ENCODE peak calls at places on chromosomes 2 and 18, in four cellular contexts. R is transverse colon, T is tibial nerve, D is Peyer's patch. K is an unnamed sample.
A peak's percentile ranks its signal among the peaks of the same experiment; 100 is the strongest.

GRCh38 chr18:54775686-54776085 is 52.6 kb upstream of the RAB27B start:
- DNase-seq in R (no peak), T (no peak), D (no peak), K (no peak)

GRCh38 chr2:181999255-181999654 is 13.6 kb downstream of the PPP1R1C start:
- DNase-seq in R (no peak), T (no peak), D (no peak), K (no peak)

GRCh38 chr2:17059452-17059851 is 393.8 kb upstream of the CYRIA start:
- DNase-seq in R (no peak), T (no peak), D (no peak), K (no peak)

GRCh38 chr2:241894681-241895426 is 25.3 kb downstream of the RTP5 start:
- DNase-seq in R (no peak), T (no peak), D (peak; percentile 40), K (no peak)

GRCh38 chr2:178075006-178075326 is 2.4 kb upstream of the PDE11A start:
- DNase-seq in R (no peak), T (no peak), D (no peak), K (no peak)

GRCh38 chr2:127419448-127420038 is 1.3 kb downstream of the PROC start:
- DNase-seq in R (no peak), T (no peak), D (no peak), K (no peak)

GRCh38 chr2:160703648-160704585 is 210.3 kb upstream of the RBMS1 start:
- DNase-seq in R (peak; percentile 48), T (no peak), D (no peak), K (no peak)

GRCh38 chr2:202072737-202073396 is at the start of gene KIAA2012:
- DNase-seq in R (no peak), T (no peak), D (no peak), K (no peak)

GRCh38 chr2:24220534-24221281 is 45.9 kb downstream of the FAM228A start:
- DNase-seq in R (no peak), T (no peak), D (no peak), K (no peak)

GRCh38 chr2:36540986-36541750 is 56.8 kb downstream of the FEZ2 start:
- DNase-seq in R (no peak), T (no peak), D (no peak), K (no peak)

GRCh38 chr2:144524190-144524957 is 4.5 kb upstream of the ZEB2 start:
- DNase-seq in R (peak; percentile 23), T (no peak), D (peak; percentile 58), K (peak; percentile 26)

GRCh38 chr2:62920070-62920469 is 130.6 kb upstream of the OTX1 start:
- DNase-seq in R (no peak), T (no peak), D (no peak), K (no peak)

GRCh38 chr2:35067420-35067819 is 1288.2 kb upstream of the CRIM1 start:
- DNase-seq in R (no peak), T (no peak), D (no peak), K (no peak)
- H3K4me3 ChIP-seq in R (no peak overlapping the region), T (no peak overlapping the region), D (no peak overlapping the region), K (no peak overlapping the region)

GRCh38 chr2:10297191-10297700 is 5.5 kb upstream of the HPCAL1 start:
- DNase-seq in R (no peak), T (no peak), D (no peak), K (no peak)

GRCh38 chr2:10300997-10301945 is 1.4 kb upstream of the HPCAL1 start:
- DNase-seq in R (peak; percentile 47), T (no peak), D (peak; percentile 70), K (no peak)

GRCh38 chr2:10296142-10296541 is 6.6 kb upstream of the HPCAL1 start:
- DNase-seq in R (no peak), T (no peak), D (no peak), K (no peak)

GRCh38 chr2:10300328-10300920 is 2.3 kb upstream of the HPCAL1 start:
- DNase-seq in R (no peak), T (no peak), D (no peak), K (no peak)

GRCh38 chr2:10297950-10298349 is 4.8 kb upstream of the HPCAL1 start:
- DNase-seq in R (peak; percentile 59), T (peak; percentile 37), D (no peak), K (peak; percentile 57)
- TF ChIP-seq POLR2A in R (no peak), T (no peak), D (no peak), K (no peak)

DNA sequence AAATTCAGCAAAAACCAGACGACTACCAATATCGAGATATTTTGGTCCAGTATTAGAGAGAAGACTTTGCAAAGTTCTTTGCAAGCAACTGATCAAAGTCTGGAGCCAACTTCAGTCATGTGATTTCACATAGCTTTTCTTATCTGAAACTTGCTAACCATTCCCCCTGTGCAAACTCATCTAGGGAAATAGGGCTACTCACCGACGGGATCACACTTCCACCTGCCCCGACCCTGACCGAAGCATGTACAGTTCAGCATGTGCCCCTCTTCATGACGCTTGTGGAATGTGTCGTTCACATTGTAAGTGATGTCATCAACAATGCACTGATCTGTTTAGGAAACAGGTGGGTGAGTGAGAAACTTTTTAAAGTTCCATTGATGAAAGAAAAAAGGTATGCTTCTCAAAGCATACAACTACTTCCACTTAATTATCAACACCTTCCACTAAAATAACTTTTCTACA is 15.4 kb downstream of the FN1 start:
- DNase-seq in R (no peak), T (no peak), D (no peak), K (no peak)
- H3K4me3 ChIP-seq in R (no peak overlapping the region), T (no peak overlapping the region), D (no peak overlapping the region), K (no peak overlapping the region)

DNA sequence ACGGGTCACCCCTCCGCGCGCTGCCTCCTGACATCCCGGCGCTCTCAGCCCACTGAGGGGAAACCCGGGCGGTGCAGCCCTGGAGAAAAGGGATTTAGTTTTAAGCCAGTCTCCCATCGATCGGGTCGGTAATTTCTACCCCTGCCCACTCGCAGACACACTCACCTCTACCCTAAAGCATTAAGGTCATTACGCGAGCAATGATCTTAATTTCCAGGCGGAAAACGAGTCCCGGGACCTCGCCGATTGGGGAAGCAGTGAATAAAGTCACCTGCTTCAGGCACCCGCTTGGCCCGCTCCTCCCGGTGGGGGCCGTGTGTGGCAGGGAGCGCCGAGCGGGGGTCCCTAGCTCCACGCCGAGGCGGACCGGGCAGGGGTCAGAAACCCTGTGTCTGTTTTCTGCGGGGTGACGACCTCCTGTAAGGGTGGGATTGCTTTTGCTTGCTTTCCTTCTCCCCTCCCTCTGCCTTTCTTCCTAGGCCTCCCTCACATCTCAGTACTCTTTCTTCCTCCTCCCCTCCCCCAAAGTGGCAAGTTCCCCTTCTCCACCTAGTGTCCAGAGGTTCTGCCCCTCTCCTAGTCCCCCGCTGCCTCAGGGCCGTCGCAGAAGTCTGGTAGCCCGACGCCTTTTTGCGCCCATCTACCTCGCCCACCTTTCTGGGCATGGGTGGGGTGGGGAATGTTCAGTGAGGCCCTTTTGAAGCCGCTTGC is 142.6 kb downstream of the MEIS1 start:
- DNase-seq in R (no peak), T (no peak), D (no peak), K (no peak)
- TF ChIP-seq POLR2A in R (no peak), T (no peak), D (no peak), K (no peak)

DNA sequence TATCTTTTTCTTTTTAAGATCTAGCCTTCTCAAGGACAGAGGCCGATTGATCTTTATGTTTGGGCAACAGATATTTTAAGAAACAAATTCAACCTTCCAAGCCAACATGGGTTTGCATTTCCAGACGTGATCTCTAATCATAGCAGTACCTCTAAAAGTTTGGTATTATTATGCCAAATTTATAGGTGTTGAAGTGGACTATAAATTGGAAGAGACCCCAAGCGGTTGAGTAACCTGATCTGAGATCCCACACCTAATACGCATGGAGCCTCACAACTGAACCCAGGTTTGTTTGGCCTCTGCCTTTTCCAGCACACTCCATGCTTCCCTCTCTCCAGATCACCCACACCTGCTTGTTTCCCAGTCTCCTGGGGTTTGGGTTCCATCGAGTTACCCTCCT is 116.5 kb downstream of the DDX1 start:
- DNase-seq in R (no peak), T (no peak), D (no peak), K (no peak)
- H3K4me3 ChIP-seq in R (no peak overlapping the region), T (no peak overlapping the region), D (no peak overlapping the region), K (no peak overlapping the region)

GRCh38 chr18:63130176-63130575 is 189.4 kb downstream of the BCL2 start:
- DNase-seq in R (no peak), T (no peak), D (no peak), K (no peak)
- TF ChIP-seq POLR2A in R (no peak), T (no peak), D (no peak), K (no peak)

GRCh38 chr18:50878345-50879301 is at the start of gene ME2:
- DNase-seq in R (peak; percentile 95), T (peak; percentile 81), D (peak; percentile 96), K (peak; percentile 88)

GRCh38 chr18:50875966-50876536 is 2.9 kb upstream of the ME2 start:
- DNase-seq in R (peak; percentile 29), T (no peak), D (no peak), K (no peak)

GRCh38 chr18:50880108-50880465 is 1.2 kb downstream of the ME2 start:
- DNase-seq in R (no peak), T (no peak), D (no peak), K (no peak)

GRCh38 chr18:50879302-50880107 is 587 bp downstream of the ME2 start:
- DNase-seq in R (peak; percentile 41), T (peak; percentile 22), D (peak; percentile 73), K (no peak)

DNA sequence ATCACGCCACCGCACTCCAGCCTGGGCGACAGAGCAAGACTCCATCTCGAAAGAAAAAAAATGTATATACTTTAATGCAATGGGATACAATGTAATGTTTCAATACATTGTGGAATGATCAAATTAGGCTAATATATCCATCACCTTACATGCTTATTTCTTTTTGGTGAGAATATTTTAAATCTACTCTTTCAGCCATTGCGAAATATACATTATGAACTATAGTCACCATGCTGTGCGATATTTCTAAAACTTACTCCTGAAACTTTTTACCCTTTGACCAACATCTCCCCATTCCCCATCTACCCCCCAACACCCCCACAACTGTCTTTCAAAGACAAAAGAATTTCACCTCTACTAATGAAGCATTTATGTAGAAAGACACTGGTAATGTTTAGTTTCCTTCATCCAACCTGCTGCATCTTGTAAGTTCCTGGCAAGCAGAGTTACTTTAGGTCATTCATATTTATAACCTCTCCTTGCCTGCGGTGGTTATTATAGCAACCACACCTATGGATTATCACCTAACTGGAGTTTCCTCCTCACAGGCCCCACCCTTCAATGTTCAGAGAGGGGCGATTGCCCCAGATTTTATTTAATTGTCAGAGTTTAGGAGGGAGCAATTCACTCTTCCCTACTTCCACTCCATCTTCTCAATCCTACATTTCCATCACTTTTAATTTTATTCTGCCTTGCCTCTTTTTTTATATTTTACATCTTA is 1.2 kb upstream of the ME2 start:
- DNase-seq in R (peak; percentile 25), T (no peak), D (no peak), K (no peak)
- H3K4me3 ChIP-seq in R (no peak overlapping the region), T (peak overlapping the region; percentile 92), D (no peak overlapping the region), K (peak overlapping the region; percentile 83)

K was measured in gastrocnemius medialis.